ENCODE peak calls at places on chromosome 19, in four cellular contexts. Y is HepG2, M is H1, R is K562. C is an unnamed sample.

GRCh38 chr19:28307460-28307859 is 905.5 kb downstream of the UQCRFS1 start:
- DNase-seq in Y (no peak), M (no peak), R (no peak), C (no peak)

GRCh38 chr19:1789282-1790020 is 22.6 kb downstream of the ATP8B3 start:
- DNase-seq in Y (no peak), M (no peak), R (no peak), C (peak)

GRCh38 chr19:14337510-14337909 is 43.7 kb upstream of the ADGRE5 start:
- DNase-seq in Y (no peak), M (peak), R (peak), C (peak)

GRCh38 chr19:54287456-54287855 is 6.5 kb upstream of the LILRB2 start:
- DNase-seq in Y (no peak), M (no peak), R (no peak), C (no peak)

GRCh38 chr19:13579388-13580060 is 73.2 kb upstream of the CACNA1A start:
- DNase-seq in Y (no peak), M (no peak), R (no peak), C (no peak)

GRCh38 chr19:47716270-47716937 is 3.2 kb downstream of the EHD2 start:
- DNase-seq in Y (no peak), M (no peak), R (no peak), C (no peak)

GRCh38 chr19:2702170-2703076 is at the start of gene GNG7:
- DNase-seq in Y (peak), M (peak), R (peak), C (peak)

GRCh38 chr19:13718733-13719132 is 45.6 kb upstream of the MRI1 start:
- DNase-seq in Y (no peak), M (no peak), R (no peak), C (peak)

GRCh38 chr19:10111405-10111811 is at the start of gene P2RY11:
- DNase-seq in Y (no peak), M (no peak), R (no peak), C (no peak)

GRCh38 chr19:31448221-31448657 is 99.0 kb upstream of the TSHZ3 start:
- DNase-seq in Y (no peak), M (no peak), R (no peak), C (no peak)

GRCh38 chr19:48842744-48843162 is 6.5 kb upstream of the HSD17B14 start:
- DNase-seq in Y (peak), M (peak), R (peak), C (peak)

GRCh38 chr19:40315812-40316475 is 30.8 kb upstream of the AKT2 start:
- DNase-seq in Y (no peak), M (no peak), R (no peak), C (no peak)

GRCh38 chr19:50513746-50514345 is at the start of gene ASPDH:
- DNase-seq in Y (no peak), M (no peak), R (no peak), C (no peak)

GRCh38 chr19:46134527-46134926 is 10.0 kb upstream of the IGFL3 start:
- DNase-seq in Y (no peak), M (no peak), R (no peak), C (no peak)

GRCh38 chr19:50427997-50428425 is 4.7 kb upstream of the MYBPC2 start:
- DNase-seq in Y (no peak), M (peak), R (no peak), C (no peak)

GRCh38 chr19:54096642-54097106 is 3.9 kb downstream of the OSCAR start:
- DNase-seq in Y (no peak), M (peak), R (peak), C (peak)

GRCh38 chr19:41795031-41795461 is 1.3 kb upstream of the CEACAM3 start:
- DNase-seq in Y (peak), M (peak), R (peak), C (peak)

GRCh38 chr19:44737238-44738160 is 11.0 kb upstream of the BCL3 start:
- DNase-seq in Y (peak), M (no peak), R (no peak), C (peak)

GRCh38 chr19:2048959-2049740 is 1.9 kb downstream of the MKNK2 start:
- DNase-seq in Y (no peak), M (no peak), R (no peak), C (no peak)

GRCh38 chr19:21947775-21948174 is 63.0 kb downstream of the ZNF208 start:
- DNase-seq in Y (no peak), M (peak), R (peak), C (peak)

GRCh38 chr19:13094285-13094595 is 8.4 kb downstream of the LYL1 start:
- DNase-seq in Y (no peak), M (no peak), R (no peak), C (no peak)

DNA sequence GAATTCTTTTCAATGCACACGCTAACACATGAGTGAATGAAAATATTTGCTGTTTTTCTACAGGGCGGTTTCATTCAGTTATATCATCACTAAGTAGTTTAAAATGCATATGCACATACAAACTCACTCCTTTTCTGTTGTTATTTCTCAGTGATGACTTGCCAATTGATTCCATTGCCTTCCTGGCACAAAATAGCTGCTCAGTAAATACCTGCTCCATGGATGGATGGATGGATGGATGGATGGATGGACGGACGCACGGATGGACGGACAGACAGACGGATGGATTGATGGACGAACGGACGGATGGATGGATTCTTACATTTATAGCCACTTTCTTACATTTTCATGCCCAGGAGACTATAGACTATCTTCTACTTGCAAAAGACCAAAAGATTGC is 23.7 kb downstream of the CCNE1 start:
- DNase-seq in Y (no peak), M (no peak), R (no peak), C (no peak)
- TF ChIP-seq CEBPB in Y (no peak), M (no peak), R (no peak), C (no peak)

GRCh38 chr19:19696386-19696785 is 27.7 kb downstream of the ZNF101 start:
- DNase-seq in Y (no peak), M (no peak), R (no peak), C (no peak)
- H3K27ac ChIP-seq in Y (no peak), M (no peak), R (no peak), C (no peak)

DNA sequence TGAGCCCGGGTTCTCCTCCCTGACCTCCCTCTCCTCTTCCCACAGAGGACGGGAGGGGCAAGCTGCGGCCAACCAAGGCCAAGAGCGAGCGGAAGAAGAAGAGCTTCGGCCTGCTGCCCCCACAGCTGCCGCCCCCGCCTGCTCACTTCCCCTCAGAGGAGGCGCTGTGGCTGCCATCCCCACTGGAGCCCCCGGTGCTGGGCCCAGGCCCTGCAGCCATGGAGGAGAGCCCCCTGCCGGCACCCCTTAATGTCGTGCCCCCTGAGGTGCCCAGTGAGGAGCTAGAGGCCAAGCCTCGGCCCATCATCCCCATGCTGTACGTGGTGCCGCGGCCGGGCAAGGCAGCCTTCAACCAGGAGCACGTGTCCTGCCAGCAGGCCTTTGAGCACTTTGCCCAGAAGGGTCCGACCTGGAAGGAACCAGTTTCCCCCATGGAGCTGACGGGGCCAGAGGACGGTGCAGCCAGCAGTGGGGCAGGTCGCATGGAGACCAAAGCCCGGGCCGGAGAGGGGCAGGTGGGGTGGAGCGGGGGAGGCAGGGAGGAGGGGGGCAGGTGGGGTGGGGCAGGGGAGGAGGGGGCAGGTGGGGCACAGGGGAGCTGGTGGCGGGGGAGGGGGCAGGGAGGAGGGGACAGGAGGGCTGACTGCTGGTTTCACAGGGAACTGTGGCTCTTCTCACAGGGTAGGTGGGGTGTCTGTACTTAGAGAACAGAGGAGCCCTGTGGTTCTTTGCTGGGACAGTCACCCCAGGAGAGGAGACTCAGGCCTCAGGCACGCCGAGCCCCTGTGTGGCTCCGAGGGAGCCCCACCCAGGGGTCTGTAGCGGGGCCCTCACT is 162.3 kb downstream of the KDM4B start:
- DNase-seq in Y (no peak), M (no peak), R (peak), C (no peak)
- TF ChIP-seq RNF2 in Y (no peak), M (no peak), R (no peak), C (no peak)

GRCh38 chr19:17332677-17333581 is 1.7 kb downstream of the ANO8 start:
- DNase-seq in Y (peak), M (peak), R (peak), C (peak)
- TF ChIP-seq CEBPB in Y (no peak), M (no peak), R (no peak), C (no peak)

DNA sequence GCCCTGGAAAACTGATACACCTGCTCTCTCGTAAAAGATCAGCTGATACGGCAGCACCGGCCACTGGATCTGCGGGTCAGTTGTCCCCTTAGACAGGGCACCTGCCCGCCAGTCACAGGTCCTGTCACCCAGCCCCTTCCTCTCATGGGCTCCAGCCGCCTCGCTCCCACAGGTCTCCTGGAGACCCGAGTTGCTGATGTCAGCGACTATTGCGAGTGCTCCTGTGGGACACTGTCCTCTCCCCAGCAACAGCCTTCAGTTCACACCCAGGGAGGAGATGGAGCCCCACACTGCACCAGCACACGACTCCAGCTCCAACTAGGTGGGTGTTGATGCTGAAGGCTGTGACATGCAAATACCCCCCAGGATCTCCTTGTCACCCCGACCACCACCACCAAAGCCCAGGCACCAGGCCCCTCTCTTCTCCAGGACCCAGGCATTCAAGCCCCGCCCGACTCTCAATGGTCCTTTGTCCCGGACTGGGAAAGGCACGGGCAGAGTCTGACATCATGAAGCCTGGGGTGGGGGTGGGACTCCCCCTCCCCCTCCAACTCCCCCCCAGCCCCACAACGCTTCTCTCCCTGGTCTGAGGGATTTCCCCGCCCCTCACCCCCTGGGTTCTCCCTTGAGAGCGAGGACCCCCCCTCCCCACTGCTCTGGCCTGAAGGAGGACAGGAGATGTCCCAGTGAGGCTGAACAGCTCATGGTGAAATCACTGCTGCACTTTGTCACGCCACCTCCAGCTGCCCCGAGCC is 1.4 kb upstream of the MAG start:
- DNase-seq in Y (no peak), M (no peak), R (no peak), C (no peak)
- H3K27ac ChIP-seq in Y (no peak), M (no peak), R (no peak), C (no peak)

GRCh38 chr19:6588508-6589345 is 2.2 kb downstream of the CD70 start:
- DNase-seq in Y (no peak), M (no peak), R (no peak), C (no peak)

GRCh38 chr19:6593651-6594416 is 2.9 kb upstream of the CD70 start:
- DNase-seq in Y (no peak), M (no peak), R (no peak), C (no peak)

GRCh38 chr19:6589711-6590457 is 1.1 kb downstream of the CD70 start:
- DNase-seq in Y (no peak), M (peak), R (no peak), C (no peak)

GRCh38 chr19:6587998-6588507 is 2.9 kb downstream of the CD70 start:
- DNase-seq in Y (no peak), M (peak), R (no peak), C (no peak)

GRCh38 chr19:6590458-6591319 is at the start of gene CD70:
- DNase-seq in Y (no peak), M (peak), R (no peak), C (peak)
- TF ChIP-seq RNF2 in Y (no peak), M (no peak), R (no peak), C (no peak)

DNA sequence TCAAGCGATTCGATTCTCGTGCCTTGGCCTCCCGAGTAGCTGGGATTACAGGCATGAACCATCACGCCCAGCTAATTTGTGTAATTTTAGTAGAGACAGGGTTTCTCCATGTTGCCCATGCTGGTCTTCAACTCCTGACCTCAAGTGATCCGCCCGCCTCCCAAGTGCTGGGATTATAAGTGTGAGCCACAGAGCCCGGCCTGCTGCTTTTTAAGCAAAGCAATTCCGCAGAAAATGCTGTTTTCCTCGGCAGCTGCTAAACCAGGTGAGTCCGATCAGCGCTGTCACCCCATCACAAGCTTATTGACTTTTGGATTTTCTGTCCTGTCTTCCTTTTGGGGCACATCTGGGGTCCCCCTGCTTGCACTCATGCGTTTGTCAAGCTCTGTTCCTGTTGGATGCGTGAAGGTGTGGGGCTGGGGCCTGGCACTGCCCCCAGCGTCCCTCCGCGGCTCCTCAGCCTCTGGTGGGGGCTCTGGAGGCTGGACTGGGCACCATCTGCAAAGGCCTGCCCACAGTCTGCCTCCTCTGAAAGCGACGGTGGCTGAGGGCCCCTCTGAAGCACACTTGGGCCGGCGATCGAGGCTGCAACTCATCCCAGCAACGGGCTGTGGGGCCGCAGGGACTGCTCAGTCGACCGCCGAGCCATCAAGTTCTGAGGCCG is 25.7 kb downstream of the CEBPG start:
- DNase-seq in Y (no peak), M (no peak), R (no peak), C (no peak)
- TF ChIP-seq CEBPB in Y (no peak), M (no peak), R (no peak), C (no peak)

GRCh38 chr19:38837304-38837626 is 5.7 kb upstream of the ECH1 start:
- DNase-seq in Y (no peak), M (no peak), R (no peak), C (no peak)
- H3K27ac ChIP-seq in Y (peak), M (no peak), R (no peak), C (peak)

GRCh38 chr19:715347-715746 is 6.6 kb downstream of the PALM start:
- DNase-seq in Y (no peak), M (no peak), R (no peak), C (no peak)
- TF ChIP-seq RNF2 in Y (no peak), M (no peak), R (no peak), C (no peak)

C was measured in A549.